ENCODE peak calls at places on chromosomes 11 and 22, in ten cellular contexts. V, I, P, Q, J, U, Z, K, Y and S are unnamed samples. For H3K27me3, the result is how much of the 10 kb centered on the place peaks cover.

GRCh38 chr11:31764766-31765165 is 46.4 kb downstream of the PAX6 start:
- DNase-seq in V (no peak), I (no peak), P (no peak), Q (no peak), J (no peak), U (no peak), Z (no peak), K (no peak), Y (no peak), S (no peak)

GRCh38 chr11:72278911-72279310 is 34.9 kb upstream of the PHOX2A start:
- DNase-seq in V (peak), I (no peak), P (no peak), Q (peak), J (no peak), U (no peak), Z (no peak), K (no peak), Y (no peak), S (no peak)

GRCh38 chr11:124605719-124606118 is 5.5 kb upstream of the PANX3 start:
- DNase-seq in V (no peak), I (no peak), P (no peak), Q (no peak), J (no peak), U (no peak), Z (no peak), K (no peak), Y (peak), S (no peak)

GRCh38 chr11:91158297-91158696 is 935.4 kb upstream of the CHORDC1 start:
- DNase-seq in V (peak), I (no peak), P (no peak), Q (no peak), J (no peak), U (no peak), Z (no peak), K (no peak), Y (no peak), S (no peak)

GRCh38 chr11:119368121-119369034 is 13.1 kb downstream of the USP2 start:
- DNase-seq in V (peak), I (no peak), P (peak), Q (no peak), J (peak), U (no peak), Z (peak), K (peak), Y (peak), S (peak)

GRCh38 chr11:125063429-125064043 is 431 bp downstream of the SLC37A2 start:
- DNase-seq in V (no peak), I (peak), P (no peak), Q (no peak), J (no peak), U (peak), Z (peak), K (no peak), Y (no peak), S (peak)

GRCh38 chr11:65557280-65558001 is 718 bp downstream of the LTBP3 start:
- DNase-seq in V (no peak), I (no peak), P (no peak), Q (no peak), J (no peak), U (no peak), Z (peak), K (no peak), Y (no peak), S (no peak)

GRCh38 chr11:28961726-28962125 is 853.5 kb downstream of the METTL15 start:
- DNase-seq in V (no peak), I (no peak), P (no peak), Q (no peak), J (no peak), U (no peak), Z (no peak), K (no peak), Y (no peak), S (no peak)

GRCh38 chr11:126480015-126480409 is 124.5 kb downstream of the ST3GAL4 start:
- DNase-seq in V (no peak), I (no peak), P (no peak), Q (no peak), J (no peak), U (no peak), Z (no peak), K (no peak), Y (peak), S (no peak)

GRCh38 chr11:4459470-4459869 is 10.4 kb downstream of the OR52K2 start:
- DNase-seq in V (no peak), I (peak), P (peak), Q (no peak), J (peak), U (no peak), Z (no peak), K (no peak), Y (peak), S (peak)

GRCh38 chr11:71934213-71934612 is 5.4 kb downstream of the RNF121 start:
- DNase-seq in V (no peak), I (no peak), P (no peak), Q (no peak), J (no peak), U (no peak), Z (no peak), K (no peak), Y (no peak), S (no peak)

GRCh38 chr22:16601437-16602223 is 9.0 kb upstream of the CCT8L2 start:
- DNase-seq in V (no peak), I (peak), P (peak), Q (no peak), J (peak), U (peak), Z (no peak), K (peak), Y (no peak), S (no peak)

GRCh38 chr11:112558691-112559090 is 298.0 kb upstream of the PLET1 start:
- DNase-seq in V (no peak), I (no peak), P (no peak), Q (no peak), J (no peak), U (no peak), Z (no peak), K (no peak), Y (no peak), S (no peak)

GRCh38 chr11:82932564-82932963 is 31.0 kb downstream of the DDIAS start:
- DNase-seq in V (no peak), I (no peak), P (no peak), Q (no peak), J (no peak), U (no peak), Z (no peak), K (no peak), Y (no peak), S (no peak)

GRCh38 chr11:126112547-126112946 is 49.9 kb upstream of the CDON start:
- DNase-seq in V (no peak), I (no peak), P (peak), Q (no peak), J (peak), U (no peak), Z (no peak), K (peak), Y (no peak), S (no peak)

GRCh38 chr11:36278531-36279245 is 10.5 kb downstream of the COMMD9 start:
- DNase-seq in V (no peak), I (no peak), P (no peak), Q (peak), J (no peak), U (peak), Z (no peak), K (no peak), Y (no peak), S (no peak)

GRCh38 chr11:107457205-107457557 is 444 bp downstream of the CWF19L2 start:
- DNase-seq in V (no peak), I (no peak), P (no peak), Q (no peak), J (no peak), U (peak), Z (no peak), K (no peak), Y (no peak), S (no peak)

GRCh38 chr22:21816787-21817496 is 50.5 kb downstream of the MAPK1 start:
- DNase-seq in V (peak), I (no peak), P (no peak), Q (peak), J (no peak), U (no peak), Z (no peak), K (peak), Y (no peak), S (no peak)

GRCh38 chr11:100756556-100756955 is 69.5 kb downstream of the ARHGAP42 start:
- DNase-seq in V (no peak), I (no peak), P (no peak), Q (no peak), J (no peak), U (no peak), Z (no peak), K (no peak), Y (no peak), S (no peak)

GRCh38 chr11:7630002-7630401 is 43.3 kb downstream of the CYB5R2 start:
- DNase-seq in V (peak), I (no peak), P (no peak), Q (no peak), J (no peak), U (no peak), Z (no peak), K (peak), Y (no peak), S (no peak)

GRCh38 chr22:24938741-24939341 is 7.7 kb downstream of the LHFPL7 start:
- DNase-seq in V (peak), I (no peak), P (no peak), Q (no peak), J (no peak), U (peak), Z (no peak), K (peak), Y (no peak), S (no peak)

GRCh38 chr22:26483043-26483438 is 542 bp downstream of the HPS4 start:
- DNase-seq in V (no peak), I (no peak), P (no peak), Q (no peak), J (no peak), U (no peak), Z (no peak), K (no peak), Y (no peak), S (no peak)

GRCh38 chr11:71481101-71481960 is 28.3 kb downstream of the NADSYN1 start:
- DNase-seq in V (peak), I (no peak), P (no peak), Q (no peak), J (no peak), U (no peak), Z (no peak), K (no peak), Y (no peak), S (no peak)

GRCh38 chr11:23134627-23135026 is 274.4 kb upstream of the CCDC179 start:
- DNase-seq in V (no peak), I (no peak), P (no peak), Q (no peak), J (no peak), U (no peak), Z (no peak), K (no peak), Y (no peak), S (peak)

GRCh38 chr11:58058276-58059010 is 27.7 kb downstream of the OR6Q1 start:
- DNase-seq in V (peak), I (peak), P (no peak), Q (no peak), J (no peak), U (no peak), Z (no peak), K (peak), Y (peak), S (peak)

GRCh38 chr11:11987503-11988022 is 20.9 kb downstream of the DKK3 start:
- DNase-seq in V (peak), I (no peak), P (no peak), Q (no peak), J (no peak), U (no peak), Z (no peak), K (no peak), Y (no peak), S (no peak)

GRCh38 chr11:9601041-9601875 is 27.8 kb downstream of the WEE1 start:
- DNase-seq in V (no peak), I (no peak), P (no peak), Q (no peak), J (peak), U (no peak), Z (no peak), K (peak), Y (peak), S (no peak)

GRCh38 chr11:45511566-45511965 is 153.9 kb downstream of the CHST1 start:
- DNase-seq in V (no peak), I (no peak), P (no peak), Q (no peak), J (no peak), U (no peak), Z (no peak), K (no peak), Y (no peak), S (no peak)

GRCh38 chr11:131691558-131692041 is 321.2 kb downstream of the NTM start:
- DNase-seq in V (peak), I (no peak), P (no peak), Q (no peak), J (no peak), U (peak), Z (no peak), K (no peak), Y (no peak), S (no peak)

GRCh38 chr11:78605296-78605695 is 30.6 kb upstream of the NARS2 start:
- DNase-seq in V (peak), I (no peak), P (no peak), Q (no peak), J (no peak), U (no peak), Z (no peak), K (no peak), Y (no peak), S (no peak)

GRCh38 chr22:23011105-23011674 is 59.1 kb upstream of the GNAZ start:
- DNase-seq in V (no peak), I (no peak), P (no peak), Q (no peak), J (no peak), U (no peak), Z (no peak), K (no peak), Y (no peak), S (no peak)

GRCh38 chr11:77407613-77408012 is 66.3 kb downstream of the PAK1 start:
- DNase-seq in V (peak), I (no peak), P (peak), Q (peak), J (peak), U (peak), Z (no peak), K (peak), Y (peak), S (no peak)

GRCh38 chr11:1649021-1649420 is 19.4 kb downstream of the KRTAP5-5 start:
- DNase-seq in V (no peak), I (no peak), P (no peak), Q (no peak), J (no peak), U (no peak), Z (peak), K (no peak), Y (no peak), S (no peak)

GRCh38 chr22:17942721-17943120 is 81.6 kb downstream of the MICAL3 start:
- DNase-seq in V (no peak), I (no peak), P (no peak), Q (no peak), J (no peak), U (no peak), Z (no peak), K (no peak), Y (no peak), S (no peak)

GRCh38 chr11:81700061-81700460 is 1033.6 kb downstream of the FAM181B start:
- DNase-seq in V (no peak), I (no peak), P (no peak), Q (no peak), J (no peak), U (no peak), Z (no peak), K (no peak), Y (no peak), S (no peak)

GRCh38 chr11:132072880-132073213 is 702.4 kb downstream of the NTM start:
- DNase-seq in V (no peak), I (no peak), P (no peak), Q (no peak), J (no peak), U (no peak), Z (no peak), K (no peak), Y (no peak), S (no peak)

GRCh38 chr11:131991606-131992005 is 621.2 kb downstream of the NTM start:
- DNase-seq in V (no peak), I (no peak), P (no peak), Q (no peak), J (no peak), U (no peak), Z (no peak), K (no peak), Y (no peak), S (no peak)

GRCh38 chr11:94776351-94777321 is 8.5 kb downstream of the AMOTL1 start:
- DNase-seq in V (peak), I (peak), P (peak), Q (no peak), J (peak), U (no peak), Z (no peak), K (no peak), Y (no peak), S (no peak)

GRCh38 chr11:65504671-65505433 is 6.0 kb downstream of the MALAT1 start:
- DNase-seq in V (no peak), I (no peak), P (no peak), Q (no peak), J (no peak), U (no peak), Z (no peak), K (no peak), Y (no peak), S (no peak)

GRCh38 chr11:96781082-96781481 is 391.3 kb downstream of the JRKL start:
- DNase-seq in V (peak), I (no peak), P (no peak), Q (no peak), J (no peak), U (no peak), Z (no peak), K (no peak), Y (no peak), S (no peak)

GRCh38 chr11:69970785-69971535 is 107.2 kb upstream of the ANO1 start:
- DNase-seq in V (no peak), I (no peak), P (no peak), Q (no peak), J (no peak), U (no peak), Z (no peak), K (no peak), Y (no peak), S (no peak)
- H3K27me3 ChIP-seq in V (under half), I (under half), P (under half), Q (under half), J (under half), U (under half), Z (under half), K (under half), Y (under half), S (under half)

GRCh38 chr22:38271101-38271500 is 1.7 kb downstream of the TMEM184B start:
- DNase-seq in V (no peak), I (no peak), P (no peak), Q (no peak), J (no peak), U (no peak), Z (no peak), K (no peak), Y (no peak), S (no peak)
- H3K4me3 ChIP-seq in V (peak), I (peak), P (no peak), Q (no peak), J (peak), U (no peak), Z (no peak), K (peak), Y (no peak), S (peak)

GRCh38 chr11:103920933-103921332 is 115.5 kb upstream of the DDI1 start:
- DNase-seq in V (no peak), I (no peak), P (no peak), Q (no peak), J (no peak), U (no peak), Z (no peak), K (no peak), Y (no peak), S (no peak)
- TF ChIP-seq CTCF in V (peak), I (no peak), P (no peak), Q (no peak), J (no peak), U (no peak), Z (no peak), K (no peak), Y (no peak), S (no peak)

GRCh38 chr22:49270595-49271368 is 556.9 kb downstream of the BRD1 start:
- DNase-seq in V (no peak), I (no peak), P (no peak), Q (no peak), J (no peak), U (no peak), Z (no peak), K (no peak), Y (no peak), S (no peak)
- H3K27me3 ChIP-seq in V (under half), I (under half), P (under half), Q (under half), J (under half), U (under half), Z (under half), K (half or more), Y (half or more), S (half or more)

GRCh38 chr22:46674906-46675305 is 54.7 kb downstream of the GRAMD4 start:
- DNase-seq in V (no peak), I (no peak), P (no peak), Q (no peak), J (no peak), U (no peak), Z (no peak), K (no peak), Y (no peak), S (no peak)
- H3K4me3 ChIP-seq in V (no peak), I (peak), P (no peak), Q (no peak), J (peak), U (no peak), Z (no peak), K (peak), Y (no peak), S (no peak)

DNA sequence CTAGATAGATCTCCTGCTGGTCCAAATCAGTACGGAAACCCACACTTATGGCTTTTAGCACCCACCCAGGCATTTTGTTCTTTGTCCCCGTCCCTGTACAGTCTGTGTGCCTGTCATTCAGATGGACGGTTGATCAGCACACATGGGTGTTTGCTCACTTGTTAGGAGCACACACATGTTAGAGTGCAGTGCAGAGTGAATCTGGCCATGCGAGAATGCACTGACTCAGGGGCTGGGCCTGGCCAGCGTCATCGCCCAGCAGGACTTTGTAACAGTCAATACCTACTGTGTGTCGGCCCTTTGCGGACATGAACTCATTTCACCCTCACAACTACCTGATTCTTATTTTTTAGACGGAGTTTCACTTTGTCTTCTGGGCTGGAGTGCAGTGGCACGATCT is 3.4 kb downstream of the RPS6KA4 start:
- DNase-seq in V (no peak), I (no peak), P (no peak), Q (no peak), J (no peak), U (no peak), Z (no peak), K (no peak), Y (no peak), S (no peak)
- TF ChIP-seq CTCF in V (no peak), I (no peak), P (no peak), Q (no peak), J (no peak), U (no peak), Z (no peak), K (no peak), Y (no peak), S (no peak)

DNA sequence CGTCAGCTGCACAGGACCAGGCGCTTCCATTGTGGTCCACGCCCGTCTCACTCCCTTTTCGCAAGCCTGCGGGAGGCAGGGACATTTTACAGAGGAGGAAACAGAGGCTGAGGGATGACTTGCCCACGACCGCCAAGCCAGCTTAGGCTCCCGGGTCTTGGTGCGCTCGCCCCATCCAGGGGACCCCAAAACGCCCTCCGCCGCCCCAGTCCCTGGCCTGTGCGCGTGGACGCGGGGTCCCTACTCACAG is 300 bp downstream of the WNT11 start:
- DNase-seq in V (no peak), I (no peak), P (no peak), Q (no peak), J (no peak), U (no peak), Z (no peak), K (no peak), Y (peak), S (no peak)
- H3K27me3 ChIP-seq in V (under half), I (half or more), P (under half), Q (half or more), J (under half), U (under half), Z (half or more), K (under half), Y (half or more), S (under half)

GRCh38 chr11:59660621-59661020 is 8.2 kb downstream of the PATL1 start:
- DNase-seq in V (no peak), I (no peak), P (no peak), Q (no peak), J (no peak), U (no peak), Z (no peak), K (no peak), Y (no peak), S (no peak)

GRCh38 chr11:59654893-59655292 is 13.9 kb downstream of the PATL1 start:
- DNase-seq in V (no peak), I (no peak), P (no peak), Q (no peak), J (no peak), U (no peak), Z (no peak), K (no peak), Y (no peak), S (no peak)

GRCh38 chr11:59658036-59658435 is 10.8 kb downstream of the PATL1 start:
- DNase-seq in V (no peak), I (no peak), P (no peak), Q (no peak), J (no peak), U (no peak), Z (no peak), K (no peak), Y (no peak), S (no peak)

DNA sequence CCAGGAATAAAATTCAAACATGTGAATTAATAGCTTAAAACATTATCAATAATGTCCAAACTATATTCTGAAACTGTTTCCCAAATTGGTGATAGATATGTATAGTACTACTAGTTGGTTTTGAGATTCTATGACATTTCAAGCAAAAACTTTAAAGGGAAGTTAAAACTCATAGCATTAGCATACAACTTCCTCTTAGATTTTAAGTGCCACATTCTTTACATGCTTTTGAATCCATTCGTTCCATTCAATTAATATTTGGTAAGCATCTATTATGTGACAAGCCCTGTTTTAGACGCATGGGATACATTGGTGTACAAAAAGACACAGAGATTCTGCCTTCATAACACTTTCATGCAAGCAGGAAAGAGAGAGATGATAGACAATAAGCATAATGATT is 8.9 kb downstream of the PATL1 start:
- DNase-seq in V (no peak), I (no peak), P (no peak), Q (no peak), J (no peak), U (no peak), Z (no peak), K (no peak), Y (no peak), S (no peak)
- H3K4me3 ChIP-seq in V (no peak), I (no peak), P (no peak), Q (no peak), J (no peak), U (no peak), Z (no peak), K (no peak), Y (no peak), S (no peak)

GRCh38 chr11:62615521-62615920 is 2.5 kb downstream of the ROM1 start:
- DNase-seq in V (no peak), I (no peak), P (no peak), Q (no peak), J (no peak), U (no peak), Z (no peak), K (no peak), Y (no peak), S (no peak)
- TF ChIP-seq CTCF in V (no peak), I (no peak), P (no peak), Q (no peak), J (no peak), U (no peak), Z (no peak), K (no peak), Y (no peak), S (no peak)